ENCODE peak calls at places on chromosome 18, in eight cellular contexts. T, I, R, H, F, W, Y and D are unnamed samples.

GRCh38 chr18:2654828-2655152 is 736 bp upstream of the SMCHD1 start:
- DNase-seq in T (peak), I (no peak), R (no peak), H (no peak), F (no peak), W (no peak), Y (peak), D (no peak)

GRCh38 chr18:55073116-55073515 is 113.9 kb upstream of the CCDC68 start:
- DNase-seq in T (no peak), I (no peak), R (no peak), H (no peak), F (no peak), W (no peak), Y (no peak), D (no peak)

GRCh38 chr18:76750886-76751537 is 71.3 kb upstream of the ZNF236 start:
- DNase-seq in T (no peak), I (no peak), R (no peak), H (no peak), F (no peak), W (no peak), Y (no peak), D (no peak)

GRCh38 chr18:36942264-36942663 is 113.3 kb downstream of the KIAA1328 start:
- DNase-seq in T (peak), I (peak), R (peak), H (no peak), F (peak), W (peak), Y (peak), D (no peak)

GRCh38 chr18:4096501-4096900 is 358.6 kb downstream of the DLGAP1 start:
- DNase-seq in T (no peak), I (no peak), R (no peak), H (no peak), F (no peak), W (no peak), Y (no peak), D (no peak)

GRCh38 chr18:59994357-59994756 is 94.6 kb downstream of the PMAIP1 start:
- DNase-seq in T (no peak), I (peak), R (no peak), H (no peak), F (no peak), W (no peak), Y (no peak), D (no peak)

GRCh38 chr18:55401275-55401620 is 186.7 kb downstream of the TCF4 start:
- DNase-seq in T (no peak), I (no peak), R (peak), H (no peak), F (no peak), W (no peak), Y (no peak), D (no peak)

GRCh38 chr18:76487076-76487475 is 8.0 kb downstream of the ZNF516 start:
- DNase-seq in T (no peak), I (peak), R (no peak), H (no peak), F (no peak), W (no peak), Y (no peak), D (no peak)

GRCh38 chr18:22694954-22695353 is 238.2 kb upstream of the RBBP8 start:
- DNase-seq in T (peak), I (peak), R (peak), H (no peak), F (no peak), W (no peak), Y (no peak), D (no peak)

GRCh38 chr18:44973282-44973681 is 292.6 kb downstream of the SETBP1 start:
- DNase-seq in T (no peak), I (no peak), R (peak), H (no peak), F (no peak), W (no peak), Y (no peak), D (no peak)